ENCODE peak calls at places on chromosomes 6 and 20, in eight cellular contexts. One of them, this sample, is unnamed.

GRCh38 chr6:115935361-115935760 is 125.3 kb downstream of the FRK start:
- DNase-seq in body of pancreas: no peak
- DNase-seq in thyroid gland: no peak
- DNase-seq in stomach: no peak
- DNase-seq in testis: no peak
- DNase-seq in IMR-90: no peak
- DNase-seq in heart left ventricle: no peak
- DNase-seq in uterus: no peak
- DNase-seq in this sample: no peak

GRCh38 chr6:47132724-47133123 is 90.6 kb upstream of the ADGRF1 start:
- DNase-seq in stomach: no peak
- DNase-seq in heart left ventricle: no peak
- DNase-seq in IMR-90: no peak
- DNase-seq in testis: no peak
- DNase-seq in thyroid gland: no peak
- DNase-seq in body of pancreas: no peak
- DNase-seq in uterus: no peak
- DNase-seq in this sample: no peak

GRCh38 chr6:111792914-111793700 is 80.1 kb downstream of the FYN start:
- DNase-seq in stomach: no peak
- DNase-seq in thyroid gland: no peak
- DNase-seq in heart left ventricle: no peak
- DNase-seq in uterus: no peak
- DNase-seq in IMR-90: no peak
- DNase-seq in body of pancreas: no peak
- DNase-seq in testis: no peak
- DNase-seq in this sample: no peak

GRCh38 chr20:60262967-60263603 is 304.9 kb downstream of the CDH26 start:
- DNase-seq in stomach: peak
- DNase-seq in uterus: no peak
- DNase-seq in heart left ventricle: no peak
- DNase-seq in IMR-90: no peak
- DNase-seq in body of pancreas: no peak
- DNase-seq in thyroid gland: peak
- DNase-seq in testis: peak
- DNase-seq in this sample: peak

GRCh38 chr6:125245523-125246264 is 56.1 kb downstream of the HDDC2 start:
- DNase-seq in IMR-90: no peak
- DNase-seq in stomach: no peak
- DNase-seq in thyroid gland: no peak
- DNase-seq in uterus: no peak
- DNase-seq in testis: no peak
- DNase-seq in body of pancreas: no peak
- DNase-seq in heart left ventricle: no peak
- DNase-seq in this sample: no peak

GRCh38 chr6:15246217-15247211 is 645 bp downstream of the JARID2 start:
- DNase-seq in heart left ventricle: no peak
- DNase-seq in thyroid gland: peak
- DNase-seq in uterus: no peak
- DNase-seq in body of pancreas: no peak
- DNase-seq in stomach: no peak
- DNase-seq in IMR-90: peak
- DNase-seq in testis: no peak
- DNase-seq in this sample: no peak

GRCh38 chr6:163926642-163927041 is 512.1 kb downstream of the QKI start:
- DNase-seq in IMR-90: no peak
- DNase-seq in thyroid gland: peak
- DNase-seq in body of pancreas: no peak
- DNase-seq in uterus: no peak
- DNase-seq in testis: peak
- DNase-seq in heart left ventricle: no peak
- DNase-seq in stomach: no peak
- DNase-seq in this sample: peak

GRCh38 chr20:34578521-34579147 is 20.1 kb downstream of the MAP1LC3A start:
- DNase-seq in stomach: no peak
- DNase-seq in testis: peak
- DNase-seq in body of pancreas: no peak
- DNase-seq in heart left ventricle: peak
- DNase-seq in IMR-90: no peak
- DNase-seq in thyroid gland: no peak
- DNase-seq in uterus: no peak
- DNase-seq in this sample: no peak

GRCh38 chr6:116395647-116396046 is 24.9 kb downstream of the DSE start:
- DNase-seq in IMR-90: no peak
- DNase-seq in testis: no peak
- DNase-seq in stomach: no peak
- DNase-seq in heart left ventricle: no peak
- DNase-seq in uterus: no peak
- DNase-seq in body of pancreas: no peak
- DNase-seq in thyroid gland: no peak
- DNase-seq in this sample: no peak

GRCh38 chr6:134619789-134620188 is 301.9 kb upstream of the SGK1 start:
- DNase-seq in body of pancreas: no peak
- DNase-seq in IMR-90: peak
- DNase-seq in uterus: no peak
- DNase-seq in heart left ventricle: no peak
- DNase-seq in stomach: no peak
- DNase-seq in testis: no peak
- DNase-seq in thyroid gland: peak
- DNase-seq in this sample: no peak

GRCh38 chr20:56566621-56567020 is 33.6 kb downstream of the FAM209B start:
- DNase-seq in uterus: no peak
- DNase-seq in thyroid gland: no peak
- DNase-seq in body of pancreas: no peak
- DNase-seq in testis: peak
- DNase-seq in stomach: no peak
- DNase-seq in heart left ventricle: no peak
- DNase-seq in IMR-90: no peak
- DNase-seq in this sample: no peak

GRCh38 chr20:2150660-2151059 is 49.0 kb downstream of the STK35 start:
- DNase-seq in heart left ventricle: no peak
- DNase-seq in IMR-90: no peak
- DNase-seq in stomach: no peak
- DNase-seq in testis: no peak
- DNase-seq in body of pancreas: no peak
- DNase-seq in uterus: no peak
- DNase-seq in thyroid gland: no peak
- DNase-seq in this sample: no peak

GRCh38 chr20:33656010-33656782 is 5.9 kb upstream of the C20orf144 start:
- DNase-seq in stomach: no peak
- DNase-seq in body of pancreas: no peak
- DNase-seq in uterus: no peak
- DNase-seq in IMR-90: no peak
- DNase-seq in thyroid gland: no peak
- DNase-seq in heart left ventricle: no peak
- DNase-seq in testis: no peak
- DNase-seq in this sample: peak

GRCh38 chr6:125781307-125781868 is 9.4 kb upstream of the NCOA7 start:
- DNase-seq in uterus: peak
- DNase-seq in thyroid gland: peak
- DNase-seq in IMR-90: peak
- DNase-seq in stomach: peak
- DNase-seq in body of pancreas: peak
- DNase-seq in testis: peak
- DNase-seq in heart left ventricle: no peak
- DNase-seq in this sample: no peak

GRCh38 chr20:42082611-42083010 is 464.4 kb upstream of the CHD6 start:
- DNase-seq in testis: peak
- DNase-seq in body of pancreas: peak
- DNase-seq in IMR-90: peak
- DNase-seq in stomach: no peak
- DNase-seq in uterus: no peak
- DNase-seq in thyroid gland: peak
- DNase-seq in heart left ventricle: peak
- DNase-seq in this sample: peak

DNA sequence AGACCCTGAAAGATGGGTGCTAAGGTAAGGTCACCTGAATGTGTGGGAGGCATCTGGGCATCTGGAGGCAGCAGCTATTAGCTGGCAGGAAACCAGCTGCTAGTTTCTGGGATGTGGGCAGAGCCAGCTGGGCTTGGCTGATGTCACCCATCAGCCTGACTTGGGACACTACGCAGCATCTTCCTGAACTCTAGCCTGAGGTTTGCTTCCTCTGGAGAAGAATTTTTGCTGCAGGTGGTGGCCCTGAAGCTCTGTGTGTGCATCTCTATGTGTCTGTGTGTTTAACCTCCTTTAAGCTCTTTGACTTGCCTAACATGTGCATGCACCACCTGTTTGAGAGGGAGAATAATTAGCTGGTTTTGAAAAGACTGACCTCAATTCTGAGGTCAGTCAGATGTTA is 465.1 kb upstream of the CHD6 start:
- DNase-seq in testis: no peak
- DNase-seq in body of pancreas: no peak
- DNase-seq in thyroid gland: no peak
- DNase-seq in uterus: no peak
- DNase-seq in stomach: no peak
- DNase-seq in IMR-90: no peak
- DNase-seq in heart left ventricle: no peak
- DNase-seq in this sample: no peak
- TF ChIP-seq POLR2A in testis: no peak
- TF ChIP-seq POLR2A in body of pancreas: no peak
- TF ChIP-seq POLR2A in thyroid gland: no peak
- TF ChIP-seq POLR2A in uterus: no peak
- TF ChIP-seq POLR2A in stomach: no peak
- TF ChIP-seq POLR2A in IMR-90: no peak
- TF ChIP-seq POLR2A in heart left ventricle: no peak
- TF ChIP-seq POLR2A in this sample: no peak

GRCh38 chr6:27478141-27478705 is 5.3 kb upstream of the ZNF184 start:
- DNase-seq in testis: no peak
- DNase-seq in thyroid gland: no peak
- DNase-seq in stomach: no peak
- DNase-seq in uterus: peak
- DNase-seq in body of pancreas: no peak
- DNase-seq in heart left ventricle: no peak
- DNase-seq in IMR-90: peak
- DNase-seq in this sample: peak

GRCh38 chr6:27479319-27480182 is 6.6 kb upstream of the ZNF184 start:
- DNase-seq in thyroid gland: peak
- DNase-seq in testis: peak
- DNase-seq in heart left ventricle: peak
- DNase-seq in stomach: peak
- DNase-seq in IMR-90: peak
- DNase-seq in body of pancreas: peak
- DNase-seq in uterus: peak
- DNase-seq in this sample: peak

GRCh38 chr6:27478706-27479318 is 5.9 kb upstream of the ZNF184 start:
- DNase-seq in IMR-90: peak
- DNase-seq in stomach: peak
- DNase-seq in body of pancreas: peak
- DNase-seq in testis: peak
- DNase-seq in uterus: peak
- DNase-seq in heart left ventricle: peak
- DNase-seq in thyroid gland: peak
- DNase-seq in this sample: peak

GRCh38 chr6:27476090-27476489 is 3.2 kb upstream of the ZNF184 start:
- DNase-seq in stomach: no peak
- DNase-seq in thyroid gland: no peak
- DNase-seq in heart left ventricle: no peak
- DNase-seq in uterus: no peak
- DNase-seq in IMR-90: no peak
- DNase-seq in testis: no peak
- DNase-seq in body of pancreas: no peak
- DNase-seq in this sample: no peak

GRCh38 chr6:27477318-27478013 is 4.6 kb upstream of the ZNF184 start:
- DNase-seq in uterus: no peak
- DNase-seq in testis: no peak
- DNase-seq in thyroid gland: no peak
- DNase-seq in heart left ventricle: no peak
- DNase-seq in IMR-90: no peak
- DNase-seq in body of pancreas: no peak
- DNase-seq in stomach: no peak
- DNase-seq in this sample: no peak
- H3K4me3 ChIP-seq in uterus: peak
- H3K4me3 ChIP-seq in testis: peak
- H3K4me3 ChIP-seq in thyroid gland: no peak
- H3K4me3 ChIP-seq in heart left ventricle: peak
- H3K4me3 ChIP-seq in IMR-90: peak
- H3K4me3 ChIP-seq in body of pancreas: no peak
- H3K4me3 ChIP-seq in stomach: peak
- H3K4me3 ChIP-seq in this sample: peak

GRCh38 chr6:106522557-106522956 is 106.7 kb downstream of the RTN4IP1 start:
- DNase-seq in thyroid gland: no peak
- DNase-seq in IMR-90: no peak
- DNase-seq in body of pancreas: no peak
- DNase-seq in stomach: no peak
- DNase-seq in uterus: no peak
- DNase-seq in heart left ventricle: no peak
- DNase-seq in testis: no peak
- DNase-seq in this sample: no peak

GRCh38 chr6:106518748-106519147 is 110.5 kb downstream of the RTN4IP1 start:
- DNase-seq in thyroid gland: no peak
- DNase-seq in uterus: no peak
- DNase-seq in stomach: no peak
- DNase-seq in body of pancreas: no peak
- DNase-seq in heart left ventricle: no peak
- DNase-seq in IMR-90: no peak
- DNase-seq in testis: no peak
- DNase-seq in this sample: no peak

GRCh38 chr6:106519460-106520394 is 109.6 kb downstream of the RTN4IP1 start:
- DNase-seq in thyroid gland: peak
- DNase-seq in heart left ventricle: no peak
- DNase-seq in testis: no peak
- DNase-seq in body of pancreas: no peak
- DNase-seq in IMR-90: peak
- DNase-seq in uterus: peak
- DNase-seq in stomach: peak
- DNase-seq in this sample: peak

GRCh38 chr6:106517699-106518098 is 111.6 kb downstream of the RTN4IP1 start:
- DNase-seq in stomach: no peak
- DNase-seq in testis: no peak
- DNase-seq in IMR-90: no peak
- DNase-seq in uterus: no peak
- DNase-seq in heart left ventricle: no peak
- DNase-seq in body of pancreas: no peak
- DNase-seq in thyroid gland: no peak
- DNase-seq in this sample: no peak

GRCh38 chr6:106520711-106521367 is 108.5 kb downstream of the RTN4IP1 start:
- DNase-seq in heart left ventricle: no peak
- DNase-seq in testis: no peak
- DNase-seq in uterus: no peak
- DNase-seq in body of pancreas: no peak
- DNase-seq in stomach: peak
- DNase-seq in IMR-90: no peak
- DNase-seq in thyroid gland: no peak
- DNase-seq in this sample: no peak
- TF ChIP-seq POLR2A in heart left ventricle: no peak
- TF ChIP-seq POLR2A in testis: no peak
- TF ChIP-seq POLR2A in uterus: no peak
- TF ChIP-seq POLR2A in body of pancreas: peak
- TF ChIP-seq POLR2A in stomach: no peak
- TF ChIP-seq POLR2A in IMR-90: no peak
- TF ChIP-seq POLR2A in thyroid gland: no peak
- TF ChIP-seq POLR2A in this sample: no peak

DNA sequence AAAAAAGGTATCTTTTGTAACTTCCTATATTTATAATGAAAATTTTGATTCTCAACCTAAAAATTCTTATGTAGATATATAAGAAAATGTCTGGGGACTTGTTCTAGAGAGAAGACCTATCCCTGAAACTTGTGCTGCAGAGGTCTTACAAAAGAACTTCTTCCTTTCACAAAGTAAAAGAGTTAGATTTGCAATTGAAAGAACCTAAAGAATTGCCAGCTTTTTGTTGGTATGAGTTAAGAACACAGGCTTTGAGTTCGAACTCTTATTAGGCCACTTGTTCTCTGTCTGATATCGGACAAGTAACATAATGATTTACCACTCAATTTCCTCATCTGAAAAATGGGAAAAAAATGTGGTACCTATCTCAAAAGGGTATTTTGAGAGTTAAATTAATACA is 162.0 kb upstream of the LAMA2 start:
- DNase-seq in thyroid gland: no peak
- DNase-seq in testis: no peak
- DNase-seq in stomach: no peak
- DNase-seq in uterus: no peak
- DNase-seq in IMR-90: no peak
- DNase-seq in heart left ventricle: no peak
- DNase-seq in body of pancreas: no peak
- DNase-seq in this sample: no peak
- H3K4me3 ChIP-seq in thyroid gland: no peak
- H3K4me3 ChIP-seq in testis: no peak
- H3K4me3 ChIP-seq in stomach: no peak
- H3K4me3 ChIP-seq in uterus: no peak
- H3K4me3 ChIP-seq in IMR-90: no peak
- H3K4me3 ChIP-seq in heart left ventricle: no peak
- H3K4me3 ChIP-seq in body of pancreas: no peak
- H3K4me3 ChIP-seq in this sample: no peak